ENCODE peak calls at places on chromosome 16, in eight cellular contexts. A is DND-41, U is small intestine, O is lung, E is NCI-H774, F is COR-L47, M is NCI-H69, I is dorsolateral prefrontal cortex. Y is an unnamed sample.
A peak's percentile ranks its signal among the peaks of the same experiment; 100 is the strongest.

GRCh38 chr16:70304892-70305448 is 6.0 kb downstream of the DDX19B start:
- DNase-seq in F (no peak), E (no peak), U (no peak), M (no peak), I (no peak), O (no peak), A (no peak), Y (no peak)

GRCh38 chr16:12340151-12340733 is 363.7 kb downstream of the SNX29 start:
- DNase-seq in I (peak; percentile 39), O (peak; percentile 37), M (peak; percentile 84), E (peak; percentile 5), U (peak; percentile 55), A (no peak), F (peak; percentile 61), Y (peak; percentile 79)

GRCh38 chr16:85137323-85138072 is 25.2 kb upstream of the CIBAR2 start:
- DNase-seq in F (no peak), U (peak; percentile 45), A (no peak), M (no peak), E (no peak), I (peak; percentile 83), O (peak; percentile 91), Y (peak; percentile 78)

GRCh38 chr16:10883004-10883403 is 6.0 kb downstream of the CIITA start:
- DNase-seq in F (no peak), E (no peak), U (peak; percentile 72), I (no peak), M (no peak), A (no peak), O (peak; percentile 62), Y (no peak)

GRCh38 chr16:84349852-84350565 is 18.3 kb upstream of the ATP2C2 start:
- DNase-seq in U (peak; percentile 78), A (no peak), M (no peak), E (no peak), F (no peak), O (no peak), I (no peak), Y (no peak)

GRCh38 chr16:67917140-67917851 is 14.4 kb downstream of the CTRL start:
- DNase-seq in U (no peak), O (no peak), A (no peak), E (no peak), M (no peak), F (no peak), I (no peak), Y (no peak)

GRCh38 chr16:58010886-58011285 is 9.7 kb downstream of the USB1 start:
- DNase-seq in A (no peak), O (no peak), F (no peak), I (no peak), E (no peak), M (no peak), U (no peak), Y (peak; percentile 54)

GRCh38 chr16:24035127-24035842 is 199.5 kb downstream of the PRKCB start:
- DNase-seq in O (no peak), I (no peak), A (no peak), U (no peak), E (no peak), M (no peak), F (no peak), Y (no peak)

GRCh38 chr16:78091419-78091818 is 8.0 kb upstream of the WWOX start:
- DNase-seq in I (no peak), E (no peak), F (no peak), M (no peak), A (no peak), O (no peak), U (no peak), Y (no peak)

GRCh38 chr16:59605706-59606105 is 871.6 kb upstream of the GOT2 start:
- DNase-seq in E (no peak), U (no peak), O (no peak), F (no peak), A (no peak), M (no peak), I (no peak), Y (peak; percentile 16)

GRCh38 chr16:56625140-56625942 is at the start of gene MT1E:
- DNase-seq in M (peak; percentile 17), A (no peak), F (no peak), I (peak; percentile 63), E (peak; percentile 69), U (peak; percentile 73), O (peak; percentile 77), Y (peak; percentile 86)

GRCh38 chr16:14427371-14427948 is 202.6 kb downstream of the PARN start:
- DNase-seq in M (no peak), U (no peak), A (no peak), F (no peak), I (peak; percentile 83), O (no peak), E (no peak), Y (no peak)

GRCh38 chr16:27762441-27762840 is 212.5 kb downstream of the KATNIP start:
- DNase-seq in A (no peak), O (no peak), M (no peak), F (no peak), E (no peak), I (no peak), U (no peak), Y (peak; percentile 56)

GRCh38 chr16:55842369-55843104 is 9.6 kb upstream of the CES1 start:
- DNase-seq in F (peak; percentile 22), I (peak; percentile 36), E (peak; percentile 10), O (no peak), M (peak; percentile 48), A (peak; percentile 33), U (peak; percentile 54), Y (peak; percentile 61)

GRCh38 chr16:85750827-85751641 is at the start of gene C16orf74:
- DNase-seq in U (peak; percentile 57), F (no peak), I (no peak), M (peak; percentile 66), E (no peak), A (peak; percentile 20), O (no peak), Y (peak; percentile 83)

GRCh38 chr16:67641779-67642708 is 2.9 kb upstream of the CARMIL2 start:
- DNase-seq in E (no peak), I (peak; percentile 67), A (no peak), F (no peak), O (peak; percentile 74), U (peak; percentile 42), M (no peak), Y (no peak)

GRCh38 chr16:84040823-84041391 is 1.7 kb downstream of the SLC38A8 start:
- DNase-seq in E (no peak), I (peak; percentile 42), U (no peak), O (no peak), A (no peak), M (peak; percentile 59), F (no peak), Y (peak; percentile 45)

GRCh38 chr16:86982347-86982596 is 334.9 kb downstream of the C16orf95 start:
- DNase-seq in A (no peak), E (no peak), U (no peak), M (no peak), I (no peak), F (no peak), O (no peak), Y (no peak)

GRCh38 chr16:12572316-12572985 is 231.2 kb downstream of the CPPED1 start:
- DNase-seq in M (no peak), U (no peak), F (no peak), O (no peak), E (no peak), I (no peak), A (no peak), Y (no peak)

GRCh38 chr16:87703835-87704375 is 61.9 kb downstream of the KLHDC4 start:
- DNase-seq in F (no peak), E (no peak), A (no peak), U (no peak), I (peak; percentile 48), O (no peak), M (no peak), Y (no peak)

GRCh38 chr16:66652661-66653060 is 43.9 kb downstream of the CMTM4 start:
- DNase-seq in I (no peak), O (no peak), A (no peak), E (no peak), M (no peak), U (no peak), F (no peak), Y (no peak)

GRCh38 chr16:84541999-84542876 is 37.8 kb upstream of the MEAK7 start:
- DNase-seq in F (no peak), O (no peak), U (no peak), I (no peak), M (no peak), A (no peak), E (no peak), Y (no peak)

GRCh38 chr16:67268136-67268579 is 11.2 kb upstream of the PLEKHG4 start:
- DNase-seq in I (no peak), E (no peak), F (no peak), M (no peak), U (peak; percentile 86), O (peak; percentile 82), A (no peak), Y (peak; percentile 97)

GRCh38 chr16:79278506-79278905 is 322.0 kb downstream of the MAF start:
- DNase-seq in I (no peak), F (no peak), U (peak; percentile 53), M (no peak), A (peak; percentile 44), O (no peak), E (no peak), Y (no peak)

GRCh38 chr16:13083687-13084086 is 182.3 kb downstream of the SHISA9 start:
- DNase-seq in U (no peak), A (no peak), M (no peak), E (no peak), I (no peak), F (no peak), O (no peak), Y (no peak)

GRCh38 chr16:23478566-23478965 is 25.6 kb upstream of the COG7 start:
- DNase-seq in F (no peak), E (no peak), M (no peak), A (no peak), U (no peak), O (no peak), I (no peak), Y (no peak)

GRCh38 chr16:57536306-57537193 is at the start of gene CCDC102A:
- DNase-seq in E (no peak), M (peak; percentile 54), A (peak; percentile 71), O (no peak), I (no peak), U (no peak), F (no peak), Y (no peak)

GRCh38 chr16:22071352-22071923 is 20.9 kb upstream of the VWA3A start:
- DNase-seq in I (no peak), E (no peak), F (no peak), O (no peak), A (no peak), M (peak; percentile 18), U (no peak), Y (no peak)

GRCh38 chr16:65059421-65059980 is 62.4 kb downstream of the CDH11 start:
- DNase-seq in O (no peak), U (peak; percentile 2), I (peak; percentile 93), E (no peak), M (no peak), F (no peak), A (no peak), Y (no peak)

GRCh38 chr16:68825427-68825826 is 17.9 kb upstream of the TANGO6 start:
- DNase-seq in F (no peak), O (no peak), U (peak; percentile 65), A (no peak), M (no peak), E (no peak), I (no peak), Y (no peak)

GRCh38 chr16:18800674-18801196 is 614 bp downstream of the ARL6IP1 start:
- DNase-seq in E (no peak), O (no peak), U (no peak), I (no peak), M (peak; percentile 58), F (no peak), A (no peak), Y (peak; percentile 44)

Y was measured in ELR.